ENCODE peak calls at places on chromosome 19, in eight cellular contexts. S, X, Z, P, M, J, U and L are unnamed samples.

GRCh38 chr19:31908486-31909255 is 436.7 kb upstream of the ZNF507 start:
- DNase-seq in U (no peak), P (no peak), Z (no peak), X (no peak), M (no peak), S (no peak), J (no peak), L (no peak)

GRCh38 chr19:47518139-47518538 is 3.3 kb upstream of the NAPA start:
- DNase-seq in M (no peak), Z (no peak), X (peak), J (peak), P (no peak), U (peak), S (no peak), L (no peak)

GRCh38 chr19:56507446-56508281 is at the start of gene ZNF471:
- DNase-seq in S (peak), J (peak), X (peak), Z (no peak), U (peak), M (peak), P (peak), L (peak)

GRCh38 chr19:47035127-47035494 is 13.3 kb downstream of the TMEM160 start:
- DNase-seq in Z (no peak), X (peak), M (no peak), J (peak), S (no peak), U (no peak), P (no peak), L (peak)

GRCh38 chr19:1104452-1105216 is 840 bp downstream of the GPX4 start:
- DNase-seq in Z (peak), X (peak), P (peak), U (peak), M (peak), S (no peak), J (peak), L (peak)

GRCh38 chr19:4748589-4748988 is 24.9 kb upstream of the DPP9 start:
- DNase-seq in P (no peak), X (no peak), U (no peak), Z (no peak), S (no peak), J (no peak), M (peak), L (no peak)

GRCh38 chr19:47275866-47276461 is 1.3 kb downstream of the INAFM1 start:
- DNase-seq in X (peak), P (no peak), U (no peak), J (no peak), S (no peak), M (no peak), Z (no peak), L (no peak)

GRCh38 chr19:18353378-18354005 is 13.1 kb downstream of the PGPEP1 start:
- DNase-seq in Z (no peak), J (no peak), X (no peak), M (no peak), P (no peak), S (no peak), U (no peak), L (no peak)

GRCh38 chr19:35124098-35125060 is 8.8 kb downstream of the FXYD3 start:
- DNase-seq in P (peak), U (peak), M (peak), X (peak), S (peak), Z (no peak), J (peak), L (peak)

GRCh38 chr19:16370671-16371391 is 46.2 kb downstream of the KLF2 start:
- DNase-seq in Z (no peak), S (no peak), J (no peak), M (no peak), U (no peak), X (no peak), P (no peak), L (no peak)

GRCh38 chr19:19224852-19225494 is 13.2 kb downstream of the NCAN start:
- DNase-seq in U (peak), Z (peak), P (peak), J (peak), M (no peak), S (no peak), X (peak), L (peak)

GRCh38 chr19:44576843-44577565 is 36.4 kb upstream of the IGSF23 start:
- DNase-seq in J (peak), Z (no peak), M (no peak), P (no peak), X (peak), S (no peak), U (no peak), L (peak)

GRCh38 chr19:4656102-4656501 is 14.0 kb downstream of the MYDGF start:
- DNase-seq in X (no peak), P (no peak), S (no peak), M (no peak), J (no peak), Z (no peak), U (no peak), L (no peak)

GRCh38 chr19:3064011-3064330 is 1.7 kb upstream of the TLE5 start:
- DNase-seq in U (no peak), X (no peak), M (no peak), Z (no peak), J (no peak), S (no peak), P (no peak), L (no peak)

GRCh38 chr19:7705387-7706187 is 3.7 kb upstream of the FCER2 start:
- DNase-seq in S (no peak), U (peak), X (no peak), Z (no peak), J (peak), P (peak), M (no peak), L (no peak)

GRCh38 chr19:14300281-14300680 is 81.0 kb upstream of the ADGRE5 start:
- DNase-seq in U (no peak), J (no peak), X (no peak), S (no peak), Z (no peak), M (no peak), P (no peak), L (no peak)

GRCh38 chr19:18737337-18737953 is 53.7 kb downstream of the COMP start:
- DNase-seq in P (no peak), S (no peak), Z (no peak), M (no peak), X (no peak), J (no peak), U (no peak), L (no peak)

GRCh38 chr19:339262-339887 is 5.2 kb downstream of the MIER2 start:
- DNase-seq in P (no peak), S (no peak), J (no peak), U (no peak), Z (no peak), X (peak), M (no peak), L (no peak)

GRCh38 chr19:8460516-8461298 is 15.9 kb downstream of the HNRNPM start:
- DNase-seq in M (no peak), Z (no peak), P (no peak), U (no peak), X (no peak), S (no peak), J (no peak), L (no peak)

GRCh38 chr19:54674021-54674617 is 11.3 kb downstream of the LILRB4 start:
- DNase-seq in M (no peak), S (no peak), U (no peak), X (peak), J (no peak), P (no peak), Z (no peak), L (peak)

GRCh38 chr19:42424345-42424707 is 2.9 kb downstream of the LIPE start:
- DNase-seq in Z (no peak), X (no peak), U (no peak), J (no peak), M (no peak), S (no peak), P (no peak), L (peak)

GRCh38 chr19:5826531-5827341 is 12.8 kb downstream of the FUT6 start:
- DNase-seq in Z (peak), S (no peak), X (peak), U (no peak), P (no peak), J (peak), M (no peak), L (no peak)